ENCODE peak calls at places on chromosome 4, in seven cellular contexts. Z, B, F, D, X, J and W are unnamed samples.

GRCh38 chr4:147682755-147683154 is 1.2 kb downstream of the PRMT9 start:
- DNase-seq in J (no peak), X (peak), D (peak), B (no peak), F (no peak), Z (no peak), W (no peak)

GRCh38 chr4:47784222-47784621 is 53.6 kb downstream of the CORIN start:
- DNase-seq in F (no peak), X (no peak), D (no peak), J (no peak), Z (no peak), B (no peak), W (no peak)

GRCh38 chr4:147285751-147286150 is 195.1 kb upstream of the EDNRA start:
- DNase-seq in F (no peak), B (no peak), Z (no peak), X (peak), D (peak), J (no peak), W (no peak)

GRCh38 chr4:150181536-150181935 is 103.3 kb downstream of the DCLK2 start:
- DNase-seq in B (no peak), J (no peak), Z (peak), D (peak), F (no peak), X (peak), W (no peak)

GRCh38 chr4:48780867-48781219 is 764 bp upstream of the FRYL start:
- DNase-seq in Z (no peak), F (peak), D (peak), J (no peak), B (peak), X (peak), W (no peak)

GRCh38 chr4:145907363-145907762 is 31.3 kb downstream of the ZNF827 start:
- DNase-seq in D (no peak), B (no peak), J (no peak), Z (no peak), X (no peak), F (no peak), W (no peak)

GRCh38 chr4:20618729-20619128 is 81.5 kb upstream of the PACRGL start:
- DNase-seq in J (no peak), X (no peak), F (no peak), Z (peak), B (peak), D (no peak), W (no peak)

GRCh38 chr4:25011135-25011866 is 19.4 kb downstream of the LGI2 start:
- DNase-seq in X (no peak), D (no peak), B (no peak), F (no peak), Z (no peak), J (no peak), W (no peak)

GRCh38 chr4:11632488-11632887 is 203.8 kb upstream of the HS3ST1 start:
- DNase-seq in J (peak), F (no peak), X (no peak), D (no peak), B (no peak), Z (no peak), W (no peak)

GRCh38 chr4:2862528-2862927 is 18.9 kb downstream of the ADD1 start:
- DNase-seq in B (peak), F (no peak), X (peak), Z (peak), D (peak), J (peak), W (no peak)

GRCh38 chr4:88012652-88013051 is 5.2 kb downstream of the PKD2 start:
- DNase-seq in B (no peak), X (no peak), J (no peak), D (no peak), F (no peak), Z (no peak), W (no peak)

GRCh38 chr4:174580597-174580996 is 58.3 kb upstream of the HPGD start:
- DNase-seq in J (no peak), Z (no peak), X (no peak), B (no peak), F (no peak), D (no peak), W (no peak)

GRCh38 chr4:48341776-48342558 is 638 bp downstream of the SLAIN2 start:
- DNase-seq in Z (peak), F (peak), J (peak), X (peak), B (peak), D (peak), W (peak)

GRCh38 chr4:3201718-3202702 is 46.9 kb upstream of the MSANTD1 start:
- DNase-seq in J (no peak), F (peak), D (peak), B (peak), Z (no peak), X (peak), W (no peak)

GRCh38 chr4:186789671-186790070 is 66.0 kb upstream of the FAT1 start:
- DNase-seq in B (no peak), F (no peak), Z (no peak), D (peak), X (peak), J (no peak), W (no peak)

GRCh38 chr4:161256172-161256571 is 907.6 kb downstream of the FSTL5 start:
- DNase-seq in B (no peak), X (no peak), F (no peak), J (no peak), D (peak), Z (peak), W (no peak)

GRCh38 chr4:119135721-119136121 is at the start of gene MYOZ2:
- DNase-seq in J (peak), D (peak), F (no peak), B (no peak), Z (no peak), X (peak), W (no peak)

GRCh38 chr4:145438298-145438697 is 43.4 kb upstream of the SMAD1 start:
- DNase-seq in F (no peak), X (no peak), J (no peak), B (no peak), Z (no peak), D (no peak), W (no peak)

GRCh38 chr4:106291678-106292077 is 24.3 kb downstream of the TBCK start:
- DNase-seq in J (no peak), X (no peak), F (no peak), Z (no peak), B (no peak), D (no peak), W (no peak)

GRCh38 chr4:56468097-56468422 is 643 bp downstream of the SRP72 start:
- DNase-seq in Z (peak), X (peak), D (peak), B (peak), J (peak), F (peak), W (no peak)

GRCh38 chr4:78136109-78137081 is 79.3 kb downstream of the FRAS1 start:
- DNase-seq in D (no peak), F (peak), B (no peak), X (no peak), J (no peak), Z (no peak), W (no peak)

GRCh38 chr4:128524311-128524710 is 236.7 kb upstream of the PGRMC2 start:
- DNase-seq in J (peak), Z (no peak), D (peak), F (peak), X (peak), B (no peak), W (peak)

GRCh38 chr4:87835732-87836131 is 3.0 kb downstream of the MEPE start:
- DNase-seq in X (no peak), Z (no peak), F (no peak), D (peak), J (peak), B (no peak), W (no peak)

GRCh38 chr4:25313194-25313895 is 771 bp downstream of the ZCCHC4 start:
- DNase-seq in F (peak), B (peak), D (no peak), X (no peak), Z (peak), J (peak), W (no peak)

GRCh38 chr4:162522724-162523123 is 358.9 kb upstream of the FSTL5 start:
- DNase-seq in D (peak), J (no peak), F (no peak), B (no peak), Z (no peak), X (no peak), W (no peak)

GRCh38 chr4:154822775-154823174 is 41.7 kb downstream of the RBM46 start:
- DNase-seq in J (peak), X (peak), Z (no peak), D (peak), F (no peak), B (no peak), W (no peak)

GRCh38 chr4:54654753-54655152 is 3.0 kb upstream of the KIT start:
- DNase-seq in Z (no peak), X (no peak), J (no peak), B (no peak), F (no peak), D (no peak), W (no peak)

GRCh38 chr4:119835511-119835910 is 206.9 kb upstream of the PDE5A start:
- DNase-seq in J (no peak), Z (no peak), D (no peak), F (no peak), X (peak), B (no peak), W (no peak)

GRCh38 chr4:114727426-114727825 is 128.8 kb downstream of the UGT8 start:
- DNase-seq in J (no peak), Z (peak), D (no peak), X (no peak), F (no peak), B (no peak), W (no peak)

GRCh38 chr4:139823746-139824145 is 158.1 kb downstream of the MGST2 start:
- DNase-seq in J (no peak), Z (no peak), B (no peak), F (no peak), D (no peak), X (no peak), W (no peak)

GRCh38 chr4:40199179-40199670 is 2.4 kb downstream of the RHOH start:
- DNase-seq in Z (no peak), B (no peak), F (no peak), X (no peak), D (no peak), J (no peak), W (no peak)

GRCh38 chr4:110160616-110161015 is 37.8 kb downstream of the ELOVL6 start:
- DNase-seq in J (no peak), F (no peak), X (no peak), B (no peak), D (no peak), Z (no peak), W (no peak)

GRCh38 chr4:106481801-106482200 is 113.2 kb upstream of the GIMD1 start:
- DNase-seq in D (no peak), J (no peak), X (no peak), F (no peak), Z (no peak), B (no peak), W (no peak)

GRCh38 chr4:30962949-30963348 is 242.8 kb downstream of the PCDH7 start:
- DNase-seq in F (no peak), B (no peak), J (no peak), Z (no peak), X (peak), D (peak), W (no peak)

GRCh38 chr4:39324446-39324845 is 41.7 kb downstream of the RFC1 start:
- DNase-seq in X (no peak), D (no peak), J (no peak), Z (no peak), F (no peak), B (no peak), W (no peak)

GRCh38 chr4:87973283-87974169 is 2.0 kb upstream of the SPP1 start:
- DNase-seq in F (peak), D (peak), B (peak), J (peak), Z (peak), X (peak), W (peak)

GRCh38 chr4:145827885-145828284 is 110.7 kb downstream of the ZNF827 start:
- DNase-seq in F (no peak), B (no peak), Z (no peak), J (no peak), X (no peak), D (no peak), W (no peak)

GRCh38 chr4:78938868-78939666 is at the start of gene PAQR3:
- DNase-seq in X (peak), Z (peak), D (peak), B (peak), F (peak), J (peak), W (peak)

GRCh38 chr4:56308384-56308783 is 78.9 kb downstream of the AASDH start:
- DNase-seq in X (no peak), B (no peak), D (no peak), F (no peak), Z (no peak), J (no peak), W (no peak)

GRCh38 chr4:184427093-184427492 is 47.3 kb downstream of the IRF2 start:
- DNase-seq in X (no peak), Z (no peak), D (no peak), B (no peak), F (no peak), J (peak), W (no peak)
- H3K9ac ChIP-seq in X (no peak), Z (no peak), D (no peak), B (no peak), F (peak), J (no peak), W (no peak)

DNA sequence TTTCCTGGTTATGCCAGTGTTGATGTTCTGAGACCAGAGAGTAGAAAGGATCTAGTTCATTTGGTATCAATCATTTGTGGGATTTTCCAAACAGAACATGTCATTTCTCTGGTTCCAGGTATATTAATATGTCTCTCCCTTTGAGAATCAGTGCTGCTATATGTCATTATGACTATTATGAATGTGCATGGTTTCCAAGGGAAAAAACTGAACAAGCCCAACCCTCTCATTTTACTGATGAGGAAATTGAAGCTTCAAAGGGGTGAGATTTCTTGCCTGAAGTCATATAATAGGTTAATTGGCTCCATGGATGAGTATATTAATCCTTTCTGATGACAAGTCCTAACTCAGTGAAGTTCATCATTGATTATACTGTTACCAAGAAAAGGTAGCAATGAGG is 31.9 kb downstream of the RUFY3 start:
- DNase-seq in D (no peak), X (no peak), Z (no peak), F (no peak), J (no peak), B (no peak), W (no peak)
- TF ChIP-seq CTCF in D (no peak), X (no peak), Z (no peak), F (no peak), J (no peak), B (no peak), W (no peak)

GRCh38 chr4:157270552-157270951 is 50.0 kb downstream of the GRIA2 start:
- DNase-seq in Z (no peak), F (no peak), D (no peak), J (no peak), B (no peak), X (no peak), W (no peak)

GRCh38 chr4:157270108-157270507 is 49.6 kb downstream of the GRIA2 start:
- DNase-seq in B (no peak), X (no peak), Z (no peak), J (no peak), D (no peak), F (no peak), W (no peak)

DNA sequence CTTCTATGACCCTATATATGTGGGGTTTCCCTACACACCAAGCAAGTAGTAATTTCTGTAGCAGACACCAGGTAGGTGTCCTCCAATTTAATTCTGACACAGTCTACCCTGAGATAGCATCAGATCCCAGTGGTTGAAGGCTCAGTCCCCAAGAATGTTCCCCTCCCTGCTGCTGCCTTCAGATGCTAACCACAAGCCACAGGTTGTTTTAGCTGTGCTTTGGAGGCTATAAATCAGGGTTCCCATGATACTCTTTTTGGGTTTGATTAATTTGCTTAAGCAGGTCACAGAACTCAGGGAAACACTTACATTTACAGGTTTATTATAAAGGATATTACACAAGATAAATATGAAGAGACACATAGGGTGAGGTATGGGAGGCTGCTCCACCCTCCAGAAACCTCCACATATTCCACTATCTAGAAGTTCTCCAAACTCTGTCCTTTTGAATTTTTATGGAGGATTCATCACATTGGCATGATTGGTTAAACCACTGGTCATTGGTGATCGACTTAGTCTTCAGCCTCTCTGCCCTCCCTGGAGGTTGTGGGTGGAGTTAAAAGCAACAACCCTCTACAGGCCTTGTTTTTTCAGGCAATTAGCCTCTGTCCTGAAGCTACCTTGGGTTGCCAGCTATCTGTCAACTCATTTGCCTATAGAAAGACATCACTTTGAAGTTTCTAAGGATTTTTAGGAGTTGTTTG is 50.8 kb downstream of the GRIA2 start:
- DNase-seq in D (peak), F (no peak), B (no peak), J (peak), Z (no peak), X (no peak), W (no peak)
- H3K27ac ChIP-seq in D (no peak), F (no peak), B (no peak), J (no peak), Z (no peak), X (no peak), W (no peak)

DNA sequence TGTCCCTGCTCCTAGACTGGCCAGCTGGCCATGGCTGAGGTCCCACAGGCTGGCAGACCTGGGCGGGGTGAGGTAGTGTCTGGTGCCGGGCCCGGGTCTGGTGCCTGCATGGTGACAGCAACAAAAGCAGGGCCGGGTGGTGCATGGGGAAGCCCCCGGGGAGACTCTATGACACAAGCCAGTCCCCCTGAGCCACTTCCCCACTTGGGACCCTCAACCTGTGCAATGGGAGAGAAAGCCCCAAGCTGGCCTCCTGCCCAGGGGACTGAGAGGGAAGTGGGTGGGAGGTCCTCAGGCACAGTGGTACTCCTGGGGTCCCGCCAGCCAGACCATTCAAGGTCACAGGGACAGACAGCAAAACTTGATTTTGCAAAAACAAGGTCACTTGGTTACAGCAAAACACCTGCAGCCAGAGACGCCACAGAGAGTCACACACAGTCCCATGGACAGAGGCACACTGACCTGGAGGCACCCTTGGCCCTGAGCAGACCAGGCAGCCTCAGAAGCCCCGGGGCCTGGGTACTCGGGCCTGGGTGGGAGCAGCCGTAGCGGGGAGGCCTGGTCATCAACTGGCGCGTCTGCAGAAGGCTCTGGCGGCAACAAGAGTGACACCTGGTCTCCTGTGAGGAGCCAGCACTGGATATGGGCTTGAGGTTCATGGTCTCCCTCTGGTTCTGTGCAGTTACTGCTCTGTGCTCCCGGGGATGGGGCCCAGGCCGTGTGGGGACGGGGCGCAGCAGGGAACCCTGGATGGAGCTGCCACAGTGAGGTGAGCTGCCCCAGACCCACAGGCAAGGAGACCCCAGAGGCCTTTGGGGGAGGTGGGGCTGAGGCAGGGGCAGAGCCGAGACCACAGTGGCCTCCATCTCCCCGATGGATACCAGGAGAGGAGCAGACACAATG is 60.6 kb downstream of the HTRA3 start:
- DNase-seq in F (no peak), B (peak), X (no peak), J (no peak), Z (no peak), D (no peak), W (peak)
- H3K9ac ChIP-seq in F (no peak), B (no peak), X (no peak), J (no peak), Z (no peak), D (no peak), W (no peak)

DNA sequence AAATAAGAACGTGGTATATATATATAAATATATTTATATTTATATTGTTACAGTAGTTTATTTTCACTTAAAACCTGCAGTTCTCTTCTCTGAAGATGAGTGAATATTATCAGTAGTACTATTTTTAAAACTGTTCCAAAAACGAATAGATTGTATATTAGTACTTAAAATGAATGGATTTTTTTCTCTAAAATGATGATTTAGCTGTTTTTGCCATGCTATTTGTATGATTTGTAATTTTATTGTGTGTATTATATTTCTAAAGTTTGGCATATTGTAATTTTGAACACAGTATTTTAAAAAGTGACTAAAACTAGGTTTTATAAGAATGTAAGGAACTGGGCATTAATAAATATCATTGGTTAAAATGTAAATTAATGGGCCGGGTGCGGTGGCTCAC is 22.0 kb downstream of the TRAPPC11 start:
- DNase-seq in D (no peak), B (no peak), J (no peak), Z (no peak), X (no peak), F (no peak), W (no peak)
- TF ChIP-seq CTCF in D (no peak), B (no peak), J (no peak), Z (no peak), X (no peak), F (no peak), W (no peak)

GRCh38 chr4:1512738-1513660 is 106.8 kb upstream of the NKX1-1 start:
- DNase-seq in X (no peak), J (peak), D (peak), B (peak), Z (peak), F (peak), W (peak)
- H3K27ac ChIP-seq in X (no peak), J (no peak), D (no peak), B (no peak), Z (no peak), F (no peak), W (no peak)